ENCODE peak calls at places on chromosomes 7 and 10, in six cellular contexts. One of them, this sample, is unnamed.

GRCh38 chr7:8133955-8134733 is 127.8 kb downstream of the ICA1 start:
- DNase-seq in PC-9: no peak
- DNase-seq in GM23248: no peak
- DNase-seq in fibroblast of lung: peak
- DNase-seq in astrocyte: peak
- DNase-seq in neural progenitor cell: no peak
- DNase-seq in this sample: no peak

GRCh38 chr10:112811741-112812551 is 138.1 kb upstream of the TCF7L2 start:
- DNase-seq in astrocyte: peak
- DNase-seq in GM23248: peak
- DNase-seq in neural progenitor cell: peak
- DNase-seq in PC-9: peak
- DNase-seq in fibroblast of lung: peak
- DNase-seq in this sample: no peak

GRCh38 chr10:11713186-11713743 is 28.9 kb upstream of the ECHDC3 start:
- DNase-seq in PC-9: no peak
- DNase-seq in astrocyte: peak
- DNase-seq in neural progenitor cell: no peak
- DNase-seq in fibroblast of lung: peak
- DNase-seq in GM23248: peak
- DNase-seq in this sample: no peak

GRCh38 chr10:77498829-77499228 is 138.8 kb downstream of the KCNMA1 start:
- DNase-seq in neural progenitor cell: no peak
- DNase-seq in astrocyte: no peak
- DNase-seq in PC-9: no peak
- DNase-seq in fibroblast of lung: no peak
- DNase-seq in GM23248: no peak
- DNase-seq in this sample: no peak

GRCh38 chr7:130441408-130441854 is 615 bp upstream of the CEP41 start:
- DNase-seq in neural progenitor cell: peak
- DNase-seq in astrocyte: peak
- DNase-seq in fibroblast of lung: peak
- DNase-seq in GM23248: peak
- DNase-seq in PC-9: peak
- DNase-seq in this sample: peak

GRCh38 chr10:75094465-75094864 is 17.0 kb upstream of the SAMD8 start:
- DNase-seq in GM23248: no peak
- DNase-seq in astrocyte: no peak
- DNase-seq in PC-9: no peak
- DNase-seq in fibroblast of lung: no peak
- DNase-seq in neural progenitor cell: no peak
- DNase-seq in this sample: no peak

GRCh38 chr10:14583252-14583651 is 191.4 kb downstream of the FAM107B start:
- DNase-seq in fibroblast of lung: no peak
- DNase-seq in PC-9: no peak
- DNase-seq in astrocyte: no peak
- DNase-seq in GM23248: no peak
- DNase-seq in neural progenitor cell: no peak
- DNase-seq in this sample: no peak

GRCh38 chr7:73738220-73738611 is 386 bp downstream of the ABHD11 start:
- DNase-seq in astrocyte: peak
- DNase-seq in neural progenitor cell: peak
- DNase-seq in PC-9: no peak
- DNase-seq in GM23248: peak
- DNase-seq in fibroblast of lung: peak
- DNase-seq in this sample: peak

GRCh38 chr10:51367120-51367519 is 292.8 kb downstream of the PRKG1 start:
- DNase-seq in neural progenitor cell: no peak
- DNase-seq in PC-9: no peak
- DNase-seq in GM23248: no peak
- DNase-seq in fibroblast of lung: peak
- DNase-seq in astrocyte: no peak
- DNase-seq in this sample: no peak

GRCh38 chr7:1020849-1021251 is 23.5 kb upstream of the GPR146 start:
- DNase-seq in astrocyte: no peak
- DNase-seq in GM23248: no peak
- DNase-seq in PC-9: no peak
- DNase-seq in neural progenitor cell: no peak
- DNase-seq in fibroblast of lung: no peak
- DNase-seq in this sample: peak

GRCh38 chr7:114825423-114825951 is 96.4 kb upstream of the MDFIC start:
- DNase-seq in PC-9: no peak
- DNase-seq in GM23248: no peak
- DNase-seq in fibroblast of lung: no peak
- DNase-seq in neural progenitor cell: peak
- DNase-seq in astrocyte: no peak
- DNase-seq in this sample: no peak

GRCh38 chr7:15402436-15403136 is 159.2 kb downstream of the AGMO start:
- DNase-seq in fibroblast of lung: no peak
- DNase-seq in astrocyte: no peak
- DNase-seq in neural progenitor cell: no peak
- DNase-seq in PC-9: no peak
- DNase-seq in GM23248: no peak
- DNase-seq in this sample: no peak

GRCh38 chr10:33897255-33897893 is 562.9 kb upstream of the NRP1 start:
- DNase-seq in astrocyte: peak
- DNase-seq in PC-9: no peak
- DNase-seq in fibroblast of lung: peak
- DNase-seq in GM23248: peak
- DNase-seq in neural progenitor cell: no peak
- DNase-seq in this sample: no peak

GRCh38 chr7:90271753-90272152 is 26.8 kb downstream of the CFAP69 start:
- DNase-seq in neural progenitor cell: no peak
- DNase-seq in GM23248: peak
- DNase-seq in PC-9: no peak
- DNase-seq in fibroblast of lung: peak
- DNase-seq in astrocyte: peak
- DNase-seq in this sample: no peak

GRCh38 chr7:50664461-50664922 is 99.3 kb upstream of the DDC start:
- DNase-seq in neural progenitor cell: no peak
- DNase-seq in fibroblast of lung: peak
- DNase-seq in PC-9: peak
- DNase-seq in astrocyte: peak
- DNase-seq in GM23248: peak
- DNase-seq in this sample: no peak

GRCh38 chr10:29344073-29344820 is 55.4 kb downstream of the LYZL1 start:
- DNase-seq in PC-9: no peak
- DNase-seq in fibroblast of lung: peak
- DNase-seq in astrocyte: peak
- DNase-seq in GM23248: peak
- DNase-seq in neural progenitor cell: peak
- DNase-seq in this sample: no peak

GRCh38 chr7:98788921-98789320 is 80.9 kb downstream of the TMEM130 start:
- DNase-seq in fibroblast of lung: peak
- DNase-seq in PC-9: no peak
- DNase-seq in GM23248: peak
- DNase-seq in neural progenitor cell: no peak
- DNase-seq in astrocyte: peak
- DNase-seq in this sample: no peak

GRCh38 chr7:65840446-65840845 is 32.4 kb upstream of the VKORC1L1 start:
- DNase-seq in GM23248: no peak
- DNase-seq in fibroblast of lung: no peak
- DNase-seq in neural progenitor cell: peak
- DNase-seq in astrocyte: no peak
- DNase-seq in PC-9: no peak
- DNase-seq in this sample: peak

GRCh38 chr10:79333513-79333912 is 13.8 kb upstream of the PPIF start:
- DNase-seq in GM23248: peak
- DNase-seq in fibroblast of lung: peak
- DNase-seq in neural progenitor cell: no peak
- DNase-seq in astrocyte: peak
- DNase-seq in PC-9: peak
- DNase-seq in this sample: no peak

GRCh38 chr10:58791137-58791536 is 278.5 kb downstream of the BICC1 start:
- DNase-seq in PC-9: peak
- DNase-seq in fibroblast of lung: peak
- DNase-seq in neural progenitor cell: no peak
- DNase-seq in astrocyte: peak
- DNase-seq in GM23248: peak
- DNase-seq in this sample: no peak

GRCh38 chr10:19620867-19621266 is 195.4 kb upstream of the PLXDC2 start:
- DNase-seq in neural progenitor cell: no peak
- DNase-seq in astrocyte: no peak
- DNase-seq in fibroblast of lung: peak
- DNase-seq in GM23248: peak
- DNase-seq in PC-9: no peak
- DNase-seq in this sample: no peak

GRCh38 chr7:74013539-74014272 is 14.3 kb upstream of the ELN start:
- DNase-seq in neural progenitor cell: no peak
- DNase-seq in PC-9: no peak
- DNase-seq in astrocyte: no peak
- DNase-seq in GM23248: no peak
- DNase-seq in fibroblast of lung: no peak
- DNase-seq in this sample: no peak

GRCh38 chr10:108567899-108568752 is 1355.2 kb downstream of the XPNPEP1 start:
- DNase-seq in neural progenitor cell: no peak
- DNase-seq in astrocyte: no peak
- DNase-seq in PC-9: no peak
- DNase-seq in GM23248: peak
- DNase-seq in fibroblast of lung: no peak
- DNase-seq in this sample: no peak

GRCh38 chr10:74548676-74549075 is 277.7 kb upstream of the KAT6B start:
- DNase-seq in fibroblast of lung: no peak
- DNase-seq in neural progenitor cell: no peak
- DNase-seq in PC-9: no peak
- DNase-seq in GM23248: no peak
- DNase-seq in astrocyte: no peak
- DNase-seq in this sample: no peak

GRCh38 chr7:152979376-152979775 is 219.8 kb downstream of the ACTR3B start:
- DNase-seq in GM23248: no peak
- DNase-seq in neural progenitor cell: no peak
- DNase-seq in PC-9: no peak
- DNase-seq in astrocyte: no peak
- DNase-seq in fibroblast of lung: no peak
- DNase-seq in this sample: no peak

GRCh38 chr7:100044719-100045118 is 4.9 kb upstream of the ZSCAN21 start:
- DNase-seq in fibroblast of lung: no peak
- DNase-seq in PC-9: no peak
- DNase-seq in neural progenitor cell: no peak
- DNase-seq in GM23248: no peak
- DNase-seq in astrocyte: no peak
- DNase-seq in this sample: no peak

GRCh38 chr7:44633254-44634186 is 27.1 kb downstream of the OGDH start:
- DNase-seq in fibroblast of lung: peak
- DNase-seq in PC-9: peak
- DNase-seq in GM23248: peak
- DNase-seq in neural progenitor cell: no peak
- DNase-seq in astrocyte: peak
- DNase-seq in this sample: peak

DNA sequence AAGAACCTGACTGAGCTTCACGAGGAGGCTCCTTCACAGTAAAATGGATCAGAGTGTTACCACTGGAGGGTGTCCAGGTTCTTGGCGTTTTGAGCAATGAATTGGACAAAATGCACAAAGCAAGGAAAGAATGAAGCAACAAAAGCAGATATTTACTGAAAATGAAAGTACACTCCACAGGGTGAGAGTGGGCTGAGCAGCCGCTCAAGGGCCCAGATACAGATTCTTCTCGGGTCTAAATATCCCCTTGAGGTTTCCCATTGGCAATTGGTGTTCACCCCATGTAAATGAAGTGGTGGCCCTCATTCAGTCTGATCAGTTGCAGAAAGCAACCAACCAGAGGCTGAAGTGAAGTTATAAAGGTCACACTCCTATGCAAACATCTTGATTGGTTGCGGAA is 214.7 kb upstream of the SH2B2 start:
- DNase-seq in neural progenitor cell: no peak
- DNase-seq in PC-9: no peak
- DNase-seq in astrocyte: no peak
- DNase-seq in GM23248: no peak
- DNase-seq in fibroblast of lung: no peak
- DNase-seq in this sample: no peak
- H2AFZ ChIP-seq in neural progenitor cell: no peak
- H2AFZ ChIP-seq in PC-9: no peak
- H2AFZ ChIP-seq in astrocyte: no peak
- H2AFZ ChIP-seq in GM23248: no peak
- H2AFZ ChIP-seq in fibroblast of lung: no peak
- H2AFZ ChIP-seq in this sample: no peak

GRCh38 chr10:107436568-107436967 is 272.1 kb upstream of the SORCS1 start:
- DNase-seq in GM23248: no peak
- DNase-seq in PC-9: no peak
- DNase-seq in neural progenitor cell: no peak
- DNase-seq in astrocyte: no peak
- DNase-seq in fibroblast of lung: no peak
- DNase-seq in this sample: no peak

GRCh38 chr10:107434854-107435253 is 270.3 kb upstream of the SORCS1 start:
- DNase-seq in astrocyte: no peak
- DNase-seq in PC-9: no peak
- DNase-seq in neural progenitor cell: no peak
- DNase-seq in GM23248: no peak
- DNase-seq in fibroblast of lung: no peak
- DNase-seq in this sample: no peak

GRCh38 chr10:107440741-107441140 is 276.2 kb upstream of the SORCS1 start:
- DNase-seq in fibroblast of lung: no peak
- DNase-seq in neural progenitor cell: no peak
- DNase-seq in astrocyte: no peak
- DNase-seq in GM23248: no peak
- DNase-seq in PC-9: no peak
- DNase-seq in this sample: no peak

GRCh38 chr10:107434201-107434600 is 269.7 kb upstream of the SORCS1 start:
- DNase-seq in fibroblast of lung: no peak
- DNase-seq in PC-9: no peak
- DNase-seq in GM23248: no peak
- DNase-seq in neural progenitor cell: no peak
- DNase-seq in astrocyte: no peak
- DNase-seq in this sample: no peak

GRCh38 chr10:107437921-107438320 is 273.4 kb upstream of the SORCS1 start:
- DNase-seq in astrocyte: no peak
- DNase-seq in neural progenitor cell: no peak
- DNase-seq in fibroblast of lung: no peak
- DNase-seq in GM23248: no peak
- DNase-seq in PC-9: no peak
- DNase-seq in this sample: no peak
- H3K27ac ChIP-seq in astrocyte: no peak
- H3K27ac ChIP-seq in neural progenitor cell: no peak
- H3K27ac ChIP-seq in fibroblast of lung: no peak
- H3K27ac ChIP-seq in GM23248: no peak
- H3K27ac ChIP-seq in PC-9: no peak
- H3K27ac ChIP-seq in this sample: no peak

GRCh38 chr7:102934267-102934666 is 21.5 kb downstream of the LRRC17 start:
- DNase-seq in neural progenitor cell: peak
- DNase-seq in fibroblast of lung: no peak
- DNase-seq in GM23248: peak
- DNase-seq in astrocyte: no peak
- DNase-seq in PC-9: no peak
- DNase-seq in this sample: no peak
- H2AFZ ChIP-seq in neural progenitor cell: peak
- H2AFZ ChIP-seq in fibroblast of lung: peak
- H2AFZ ChIP-seq in GM23248: peak
- H2AFZ ChIP-seq in astrocyte: peak
- H2AFZ ChIP-seq in PC-9: no peak
- H2AFZ ChIP-seq in this sample: no peak

GRCh38 chr10:17237915-17238444 is 9.9 kb downstream of the VIM start:
- DNase-seq in GM23248: peak
- DNase-seq in PC-9: no peak
- DNase-seq in astrocyte: no peak
- DNase-seq in neural progenitor cell: no peak
- DNase-seq in fibroblast of lung: peak
- DNase-seq in this sample: no peak
- H3K27ac ChIP-seq in GM23248: peak
- H3K27ac ChIP-seq in PC-9: no peak
- H3K27ac ChIP-seq in astrocyte: peak
- H3K27ac ChIP-seq in neural progenitor cell: no peak
- H3K27ac ChIP-seq in fibroblast of lung: peak
- H3K27ac ChIP-seq in this sample: no peak